ENCODE peak calls at places on chromosomes 16 and 17, in eight cellular contexts. N is A549, O is AG04450, B is spleen, Y is left lung, H is heart right ventricle, D is WERI-Rb-1, G is K562. I is an unnamed sample.
A peak's percentile ranks its signal among the peaks of the same experiment; 100 is the strongest.

GRCh38 chr16:87707714-87708113 is 58.1 kb downstream of the KLHDC4 start:
- DNase-seq in G (no peak), Y (no peak), O (no peak), B (no peak), N (no peak), D (no peak), H (no peak), I (no peak)

GRCh38 chr17:33178641-33179040 is 114.5 kb downstream of the ASIC2 start:
- DNase-seq in O (no peak), Y (no peak), D (no peak), H (no peak), G (no peak), N (no peak), B (no peak), I (no peak)

GRCh38 chr17:80678621-80679020 is 134.0 kb downstream of the RPTOR start:
- DNase-seq in Y (no peak), N (no peak), B (no peak), G (no peak), H (no peak), D (peak; percentile 62), O (peak; percentile 46), I (no peak)

GRCh38 chr17:17745476-17746455 is 64.5 kb downstream of the RAI1 start:
- DNase-seq in D (no peak), N (no peak), G (no peak), O (no peak), B (no peak), Y (no peak), H (no peak), I (no peak)

GRCh38 chr16:52460652-52461172 is 86.2 kb downstream of the TOX3 start:
- DNase-seq in G (no peak), B (no peak), O (no peak), D (no peak), N (no peak), Y (no peak), H (no peak), I (no peak)

GRCh38 chr16:77788196-77789084 is at the start of gene VAT1L:
- DNase-seq in G (peak; percentile 11), D (peak; percentile 47), H (peak; percentile 30), Y (no peak), B (no peak), N (peak; percentile 44), O (no peak), I (no peak)

GRCh38 chr17:47844814-47845453 is 3.9 kb upstream of the SCRN2 start:
- DNase-seq in D (no peak), B (no peak), N (no peak), G (peak; percentile 51), H (no peak), Y (no peak), O (no peak), I (no peak)

GRCh38 chr17:68812876-68813584 is 142.2 kb downstream of the ABCA8 start:
- DNase-seq in D (no peak), H (no peak), B (no peak), G (no peak), O (no peak), Y (no peak), N (no peak), I (no peak)

GRCh38 chr17:4230142-4230541 is 33.6 kb downstream of the ANKFY1 start:
- DNase-seq in Y (no peak), G (no peak), N (peak; percentile 56), H (no peak), B (no peak), D (no peak), O (peak; percentile 93), I (no peak)

GRCh38 chr17:73747221-73748002 is 103.2 kb upstream of the SDK2 start:
- DNase-seq in N (no peak), O (no peak), H (peak; percentile 54), G (no peak), D (no peak), B (no peak), Y (no peak), I (no peak)

GRCh38 chr17:50170662-50171370 is 5.0 kb downstream of the SGCA start:
- DNase-seq in G (no peak), N (no peak), Y (no peak), B (no peak), H (no peak), D (no peak), O (no peak), I (no peak)

DNA sequence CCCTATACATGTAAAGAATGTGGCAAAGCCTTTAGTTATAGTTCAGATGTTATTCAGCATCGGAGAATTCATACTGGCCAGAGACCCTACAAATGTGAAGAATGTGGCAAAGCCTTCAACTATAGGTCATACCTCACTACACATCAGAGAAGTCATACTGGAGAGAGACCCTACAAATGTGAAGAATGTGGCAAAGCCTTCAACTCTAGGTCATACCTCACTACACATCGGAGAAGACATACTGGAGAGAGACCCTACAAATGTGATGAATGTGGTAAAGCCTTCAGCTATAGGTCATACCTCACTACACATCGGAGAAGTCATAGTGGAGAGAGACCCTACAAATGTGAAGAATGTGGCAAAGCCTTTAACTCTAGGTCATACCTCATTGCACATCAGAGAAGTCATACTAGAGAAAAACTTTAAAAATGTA is 42.5 kb downstream of the ZNF267 start:
- DNase-seq in G (no peak), D (no peak), H (no peak), O (no peak), B (no peak), Y (no peak), N (peak; percentile 16), I (no peak)
- H3K27ac ChIP-seq in G (no peak overlapping the region), D (no peak overlapping the region), H (no peak overlapping the region), O (no peak overlapping the region), B (no peak overlapping the region), Y (no peak overlapping the region), N (no peak overlapping the region), I (no peak overlapping the region)

GRCh38 chr17:3208484-3208883 is 1.0 kb downstream of the OR1A1 start:
- DNase-seq in D (no peak), H (no peak), Y (no peak), N (no peak), B (no peak), G (no peak), O (no peak), I (no peak)
- H3K9me3 ChIP-seq in D (no peaks in the 10 kb centered on the region), H (no peaks in the 10 kb centered on the region), Y (no peaks in the 10 kb centered on the region), N (no peaks in the 10 kb centered on the region), B (peaks cover 4% of the 10 kb centered on the region), G (no peaks in the 10 kb centered on the region), O (peaks cover 11% of the 10 kb centered on the region), I (no peaks in the 10 kb centered on the region)

DNA sequence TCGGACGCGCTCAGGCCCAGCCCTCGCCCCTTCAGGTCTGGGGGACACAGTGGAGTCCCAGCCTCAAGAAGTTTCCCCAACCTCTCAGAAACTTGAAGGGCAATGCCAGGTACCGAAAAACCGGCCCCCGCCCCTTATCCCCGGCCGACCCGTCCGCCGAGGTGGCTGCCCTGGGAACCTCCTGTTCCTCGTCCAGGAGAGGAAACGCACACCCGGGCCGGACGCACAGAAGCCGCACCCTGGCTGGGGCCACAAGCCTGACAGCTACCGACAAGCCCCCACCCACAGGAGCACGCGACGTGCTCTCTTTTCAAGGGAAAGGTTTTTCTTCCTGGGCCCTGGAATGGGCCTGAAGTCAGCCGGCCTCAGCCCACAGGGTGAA is 37.2 kb downstream of the CBFA2T3 start:
- DNase-seq in D (no peak), H (peak; percentile 69), N (no peak), O (no peak), B (peak; percentile 91), G (no peak), Y (no peak), I (no peak)
- H3K4me3 ChIP-seq in D (peak overlapping the region; percentile 66), H (peak overlapping the region; percentile 65), N (no peak overlapping the region), O (no peak overlapping the region), B (peak overlapping the region; percentile 88), G (no peak overlapping the region), Y (peak overlapping the region; percentile 34), I (no peak overlapping the region)

DNA sequence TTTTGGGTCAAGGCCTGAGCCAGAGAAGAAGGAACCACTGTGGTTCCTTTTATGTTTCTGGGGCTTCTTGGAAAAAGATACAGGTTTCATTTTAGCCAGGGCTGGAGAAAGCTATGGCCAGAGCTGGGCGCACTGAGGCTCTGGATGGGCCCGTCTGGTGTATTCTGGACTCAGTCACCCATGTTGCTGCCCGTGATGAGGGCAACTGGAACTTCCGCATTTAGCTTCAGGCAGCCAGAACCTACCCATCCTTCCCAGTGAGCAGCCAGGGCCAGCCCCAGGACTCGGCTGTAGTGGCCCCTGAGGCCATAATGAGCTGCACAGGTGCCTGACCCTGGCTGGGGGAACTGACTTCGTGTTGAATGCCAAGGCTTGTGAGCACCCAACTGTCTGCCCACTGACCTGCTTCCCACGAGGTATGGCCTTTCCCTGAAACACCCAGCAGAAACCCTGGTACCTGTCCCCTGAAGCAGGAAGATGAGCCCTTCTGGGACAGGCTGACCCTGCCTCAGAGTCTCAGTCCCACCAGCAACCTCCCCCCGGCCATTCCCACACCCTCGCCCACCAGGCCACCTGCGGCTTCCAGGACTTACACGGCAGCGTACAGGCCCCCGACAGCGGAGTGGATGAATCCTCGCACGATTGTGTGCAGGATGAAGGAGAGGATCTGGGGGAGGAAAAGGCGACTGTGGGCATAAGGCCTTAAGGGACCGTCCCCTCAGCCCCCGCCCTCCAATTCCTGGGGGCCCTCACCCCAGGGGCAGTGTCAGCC is 15.3 kb upstream of the PITPNA start:
- DNase-seq in D (no peak), H (no peak), B (peak; percentile 87), Y (peak; percentile 66), G (no peak), N (no peak), O (no peak), I (no peak)
- H3K27ac ChIP-seq in D (no peak overlapping the region), H (peak overlapping the region; percentile 89), B (peak overlapping the region; percentile 89), Y (peak overlapping the region; percentile 89), G (no peak overlapping the region), N (peak overlapping the region; percentile 76), O (peak overlapping the region; percentile 84), I (peak overlapping the region; percentile 61)

I was measured in RWPE2.